ENCODE peak calls at places on chromosomes 16 and 17, in seven cellular contexts. K, V, Y, E, U, Z and I are unnamed samples.
A peak's percentile ranks its signal among the peaks of the same experiment; 100 is the strongest.

GRCh38 chr16:7342598-7342997 is 10.0 kb downstream of the RBFOX1 start:
- DNase-seq in K (no peak), E (no peak), Y (no peak), U (no peak), Z (no peak), V (no peak), I (no peak)

GRCh38 chr16:87550510-87550961 is 51.8 kb upstream of the JPH3 start:
- DNase-seq in K (no peak), Y (peak; percentile 47), U (peak; percentile 69), Z (peak; percentile 49), V (peak; percentile 36), E (no peak), I (no peak)

GRCh38 chr17:66494023-66494803 is 191.8 kb downstream of the PRKCA start:
- DNase-seq in Z (no peak), V (no peak), E (no peak), U (no peak), K (no peak), Y (no peak), I (no peak)

GRCh38 chr16:72989203-72989991 is 58.5 kb downstream of the ZFHX3 start:
- DNase-seq in E (peak; percentile 6), Y (no peak), V (no peak), U (no peak), Z (no peak), K (no peak), I (no peak)

GRCh38 chr17:32240745-32241144 is 24.9 kb upstream of the RHBDL3 start:
- DNase-seq in Z (no peak), K (no peak), Y (no peak), V (no peak), E (no peak), U (no peak), I (no peak)

GRCh38 chr16:88649924-88650748 is 717 bp downstream of the CYBA start:
- DNase-seq in V (peak; percentile 19), E (no peak), U (no peak), Y (no peak), Z (no peak), K (no peak), I (peak; percentile 33)

GRCh38 chr16:20971420-20971819 is 70.8 kb downstream of the LYRM1 start:
- DNase-seq in E (no peak), V (no peak), Z (no peak), K (no peak), Y (no peak), U (no peak), I (no peak)

GRCh38 chr16:81324808-81325207 is 10.0 kb downstream of the GAN start:
- DNase-seq in Z (no peak), K (no peak), U (no peak), V (no peak), E (no peak), Y (no peak), I (no peak)

GRCh38 chr17:75652934-75653549 is 13.9 kb downstream of the RECQL5 start:
- DNase-seq in E (no peak), Z (peak; percentile 13), Y (no peak), U (no peak), K (no peak), V (no peak), I (peak; percentile 5)

GRCh38 chr17:57528084-57528451 is 217.0 kb downstream of the CCDC182 start:
- DNase-seq in V (no peak), U (no peak), K (no peak), Y (no peak), E (peak; percentile 19), Z (no peak), I (peak; percentile 90)

GRCh38 chr16:55341681-55342080 is 17.7 kb downstream of the IRX6 start:
- DNase-seq in Z (no peak), E (no peak), K (no peak), U (no peak), Y (no peak), V (no peak), I (no peak)

GRCh38 chr17:77392376-77393273 is 251.9 kb downstream of the SEC14L1 start:
- DNase-seq in E (no peak), U (peak; percentile 80), K (peak; percentile 90), V (peak; percentile 28), Z (no peak), Y (no peak), I (no peak)

GRCh38 chr17:69367298-69367697 is 40.4 kb upstream of the ABCA5 start:
- DNase-seq in Y (no peak), U (no peak), Z (no peak), E (no peak), K (no peak), V (no peak), I (no peak)

GRCh38 chr16:87833548-87833947 is 35.8 kb downstream of the SLC7A5 start:
- DNase-seq in Y (no peak), V (no peak), K (no peak), U (no peak), Z (no peak), E (no peak), I (no peak)